ENCODE peak calls at places on chromosomes 1 and 21, in seven cellular contexts. F is HAP-1, N is tibial nerve, D is IMR-90, Z is ovary, C is heart left ventricle, U is mammary epithelial cell. S is an unnamed sample. For H3K9me3, the result is how much of the 10 kb centered on the place peaks cover.

GRCh38 chr1:218613105-218613504 is 268.0 kb downstream of the TGFB2 start:
- DNase-seq in D (no peak), N (no peak), C (no peak), Z (no peak), U (no peak), F (no peak), S (no peak)

GRCh38 chr1:204583909-204584632 is 67.9 kb downstream of the MDM4 start:
- DNase-seq in N (no peak), U (no peak), Z (no peak), D (no peak), C (peak), F (no peak), S (no peak)

GRCh38 chr1:30109853-30110252 is 613.5 kb downstream of the MATN1 start:
- DNase-seq in N (no peak), U (peak), F (no peak), Z (peak), C (peak), D (peak), S (no peak)

GRCh38 chr1:208628298-208628914 is 384.2 kb upstream of the PLXNA2 start:
- DNase-seq in Z (no peak), C (no peak), N (no peak), D (no peak), U (no peak), F (no peak), S (no peak)

GRCh38 chr1:82565146-82565545 is 764.4 kb downstream of the ADGRL2 start:
- DNase-seq in Z (no peak), D (peak), C (no peak), F (no peak), U (peak), N (peak), S (no peak)

GRCh38 chr1:240831922-240832321 is 220.0 kb upstream of the GREM2 start:
- DNase-seq in C (no peak), D (no peak), U (no peak), Z (no peak), N (no peak), F (no peak), S (no peak)

GRCh38 chr1:229037806-229038405 is 233.0 kb upstream of the RAB4A start:
- DNase-seq in Z (no peak), N (no peak), C (no peak), U (peak), F (no peak), D (peak), S (no peak)

GRCh38 chr1:27891196-27891889 is 19.0 kb downstream of the THEMIS2 start:
- DNase-seq in F (no peak), C (peak), Z (no peak), U (no peak), N (peak), D (no peak), S (peak)

GRCh38 chr1:53619088-53619810 is 119.7 kb downstream of the GLIS1 start:
- DNase-seq in N (no peak), U (no peak), D (no peak), C (peak), F (no peak), Z (no peak), S (no peak)

DNA sequence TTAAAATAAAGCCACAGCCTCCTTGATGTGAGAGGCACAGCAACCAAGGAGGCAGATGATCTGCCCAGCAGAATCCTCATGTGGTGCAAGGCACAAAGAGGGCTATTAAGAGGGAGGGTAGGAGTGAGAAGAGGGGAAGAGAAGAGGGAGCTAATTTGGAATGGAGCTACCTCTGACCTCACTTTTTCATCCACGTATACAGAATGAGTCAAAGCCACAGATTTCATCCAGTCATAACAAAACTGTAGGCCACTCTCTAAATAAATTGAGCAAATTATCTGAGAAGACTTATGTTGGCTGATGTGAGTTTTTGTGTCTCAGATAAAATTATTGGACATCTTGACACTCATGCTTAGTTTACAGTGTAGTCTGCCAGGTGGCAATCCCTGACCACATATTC is 325.6 kb downstream of the TTLL7 start:
- DNase-seq in U (no peak), N (no peak), C (no peak), D (no peak), F (no peak), Z (no peak), S (no peak)
- H3K9me3 ChIP-seq in U (under half), N (under half), C (under half), D (under half), F (under half), Z (under half), S (under half)

DNA sequence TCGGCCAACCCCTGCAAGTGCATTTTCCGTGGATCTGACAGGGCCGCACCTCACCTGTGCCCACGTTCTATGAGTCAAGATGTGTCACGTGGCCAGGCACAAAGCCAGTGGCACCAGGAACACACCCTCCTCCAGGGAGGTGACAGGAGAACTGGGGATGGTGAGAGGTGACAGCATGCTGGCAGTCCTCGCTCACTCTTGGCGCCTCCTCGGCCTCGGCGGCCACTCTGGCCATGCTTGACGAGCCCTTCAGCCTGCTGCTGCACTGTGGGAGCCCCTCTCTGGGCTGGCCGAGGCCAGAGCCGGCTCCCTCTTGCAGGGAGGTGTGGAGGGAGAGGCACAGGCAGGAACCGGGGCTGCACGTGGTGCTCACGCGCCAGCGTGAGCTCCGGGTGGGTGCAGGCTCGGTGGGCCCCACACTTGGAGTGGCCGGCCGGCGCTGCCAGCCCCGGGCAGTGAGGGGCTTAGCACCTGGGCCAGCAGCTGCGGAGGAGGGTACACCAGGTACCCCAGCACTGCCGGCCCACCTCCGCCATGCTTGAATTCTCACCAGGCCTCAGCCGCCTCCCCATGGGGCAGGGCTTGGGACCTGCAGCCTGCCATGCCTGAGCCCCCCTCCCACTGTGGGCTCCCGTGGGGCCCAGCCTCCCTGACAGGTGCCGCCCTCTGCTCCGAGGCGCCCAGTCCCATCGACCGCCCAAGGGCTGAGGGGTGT is 11.6 kb upstream of the TTC34 start:
- DNase-seq in Z (no peak), U (no peak), F (no peak), C (no peak), N (no peak), D (no peak), S (no peak)
- H3K9me3 ChIP-seq in Z (under half), U (under half), F (under half), C (under half), N (under half), D (under half), S (under half)

DNA sequence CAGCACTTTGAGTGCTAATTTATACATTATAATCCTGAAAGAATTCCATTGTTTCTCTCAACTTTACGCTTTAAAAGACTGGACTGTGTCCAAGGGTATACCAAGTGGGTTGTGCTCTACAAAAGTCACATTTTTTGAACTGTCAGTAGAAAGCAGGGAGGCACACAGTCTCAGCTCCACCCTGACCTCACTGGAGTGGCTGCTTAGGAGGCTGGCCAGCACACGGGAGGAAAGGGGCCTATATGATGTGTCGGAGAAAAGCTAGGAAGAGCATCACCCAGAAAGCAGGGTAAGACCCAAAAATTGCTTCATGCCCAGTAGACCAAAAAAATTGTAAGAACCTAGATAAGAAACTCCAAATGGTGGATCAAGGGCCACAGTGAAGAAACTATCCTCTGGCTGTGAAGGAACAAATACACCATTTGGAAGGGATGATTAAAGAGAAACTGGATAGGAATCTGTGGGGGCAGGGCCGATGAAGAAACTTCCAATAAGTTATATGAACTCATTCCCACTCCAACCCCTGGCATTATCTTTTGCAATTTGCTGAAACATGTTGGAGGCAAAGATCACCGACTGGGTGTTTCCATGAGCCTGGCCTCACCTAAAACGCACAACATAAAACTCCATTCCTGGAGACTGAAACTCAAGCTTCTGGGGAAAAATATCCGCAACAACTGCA is 1.9 kb downstream of the S100A10 start:
- DNase-seq in U (no peak), D (no peak), Z (no peak), C (no peak), F (no peak), N (no peak), S (no peak)
- H3K9me3 ChIP-seq in U (under half), D (under half), Z (under half), C (under half), F (under half), N (under half), S (under half)

GRCh38 chr1:49552101-49552500 is 471.7 kb downstream of the AGBL4 start:
- DNase-seq in F (no peak), C (no peak), Z (no peak), N (no peak), D (no peak), U (no peak), S (no peak)
- H3K9me3 ChIP-seq in F (under half), C (under half), Z (under half), N (under half), D (under half), U (under half), S (under half)

GRCh38 chr1:248703674-248704073 is 1.1 kb upstream of the OR14I1 start:
- DNase-seq in D (no peak), Z (no peak), C (no peak), U (no peak), N (no peak), F (no peak), S (no peak)
- H3K9me3 ChIP-seq in D (under half), Z (under half), C (under half), U (under half), N (under half), F (under half), S (under half)

DNA sequence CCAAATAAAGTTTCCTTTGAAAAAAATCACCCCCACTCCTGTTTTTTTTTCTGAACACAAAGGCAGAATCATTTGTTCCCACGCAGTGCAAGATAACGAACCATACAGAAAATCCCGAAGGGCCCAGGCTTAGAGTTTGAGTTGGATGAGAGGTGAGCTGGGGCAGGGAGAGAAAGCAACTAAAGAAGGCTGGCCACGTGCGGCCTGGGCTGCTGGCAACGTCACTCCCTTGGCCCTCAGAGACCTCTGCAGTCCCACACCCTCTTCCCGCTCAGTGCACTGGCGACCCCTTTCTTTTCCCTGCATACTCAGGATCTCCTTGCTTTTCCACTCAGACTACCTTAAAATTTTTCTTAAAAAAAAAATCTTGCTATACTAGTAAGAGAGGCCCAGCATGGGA is 28.2 kb upstream of the CRNN start:
- DNase-seq in Z (no peak), N (no peak), F (no peak), D (no peak), C (peak), U (no peak), S (no peak)
- H3K9me3 ChIP-seq in Z (under half), N (under half), F (under half), D (under half), C (under half), U (under half), S (under half)

GRCh38 chr1:3003941-3004270 is 17.4 kb upstream of the ACTRT2 start:
- DNase-seq in C (no peak), F (no peak), N (no peak), Z (no peak), U (no peak), D (no peak), S (no peak)
- H3K9me3 ChIP-seq in C (under half), F (under half), N (under half), Z (under half), U (under half), D (half or more), S (under half)

DNA sequence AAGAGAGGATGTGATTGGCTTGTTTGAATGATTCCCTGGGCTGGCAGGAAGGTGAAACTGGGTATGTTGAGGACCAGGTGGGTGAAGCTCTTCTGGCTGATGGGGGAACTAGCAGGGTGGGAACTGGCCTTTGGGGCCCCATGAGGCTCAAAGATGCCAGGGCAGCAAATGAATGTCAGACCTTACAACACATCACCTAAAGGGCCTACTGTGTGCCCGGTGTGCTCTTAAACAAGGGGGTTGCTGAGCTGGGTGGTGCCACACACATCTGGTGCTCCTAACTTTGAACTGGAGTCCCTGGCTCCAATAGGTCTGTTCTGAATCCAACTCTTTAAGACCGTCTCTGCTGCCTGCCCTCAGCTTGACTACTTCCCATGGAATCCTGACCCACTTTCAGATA is 21.3 kb upstream of the HTR1D start:
- DNase-seq in N (no peak), Z (no peak), D (no peak), F (no peak), C (no peak), U (no peak), S (no peak)
- H3K9me3 ChIP-seq in N (under half), Z (under half), D (under half), F (under half), C (under half), U (under half), S (under half)

GRCh38 chr21:21384977-21385376 is 386.8 kb downstream of the NCAM2 start:
- DNase-seq in N (no peak), F (no peak), Z (no peak), C (no peak), U (no peak), D (no peak), S (no peak)
- H3K9me3 ChIP-seq in N (under half), F (under half), Z (under half), C (under half), U (under half), D (under half), S (under half)

GRCh38 chr21:38227401-38227800 is 29.4 kb upstream of the KCNJ15 start:
- DNase-seq in U (peak), F (no peak), C (no peak), D (peak), Z (no peak), N (no peak), S (no peak)
- H3K9me3 ChIP-seq in U (under half), F (under half), C (half or more), D (under half), Z (under half), N (half or more), S (under half)

S was measured in CD4-positive, alpha-beta memory T cell.